ENCODE peak calls at places on chromosomes 13 and 19, in seven cellular contexts. H is tibial artery, E is OCI-LY7, O is tibial nerve, Y is aorta, B is stomach, X is ovary. N is an unnamed sample.

GRCh38 chr13:110897521-110897920 is 17.3 kb downstream of the ANKRD10 start:
- DNase-seq in O (no peak), X (no peak), Y (no peak), E (no peak), H (no peak), B (no peak), N (no peak)

GRCh38 chr19:16325671-16326400 is 1.2 kb downstream of the KLF2 start:
- DNase-seq in X (peak; percentile 74), H (no peak), Y (peak; percentile 87), E (peak; percentile 57), B (no peak), O (no peak), N (no peak)

GRCh38 chr13:23751195-23751594 is 138.0 kb downstream of the MIPEP start:
- DNase-seq in B (no peak), E (no peak), H (no peak), O (no peak), X (no peak), Y (no peak), N (no peak)

GRCh38 chr13:52085416-52085815 is 43.5 kb downstream of the NEK5 start:
- DNase-seq in H (no peak), Y (no peak), O (no peak), E (no peak), X (no peak), B (no peak), N (no peak)

GRCh38 chr13:34751492-34751891 is 190.6 kb upstream of the NBEA start:
- DNase-seq in O (no peak), X (no peak), Y (no peak), E (no peak), B (no peak), H (no peak), N (no peak)

GRCh38 chr19:4391701-4392543 is 8.4 kb downstream of the SH3GL1 start:
- DNase-seq in O (no peak), X (peak; percentile 33), B (no peak), E (no peak), H (no peak), Y (no peak), N (no peak)

GRCh38 chr13:31056650-31057275 is 104.9 kb downstream of the HSPH1 start:
- DNase-seq in E (no peak), O (no peak), B (no peak), H (no peak), Y (no peak), X (no peak), N (no peak)

GRCh38 chr19:980133-980998 is 3.8 kb upstream of the WDR18 start:
- DNase-seq in Y (no peak), X (no peak), H (no peak), B (no peak), O (no peak), E (no peak), N (no peak)

GRCh38 chr13:27168870-27169525 is 2.6 kb downstream of the USP12 start:
- DNase-seq in E (no peak), Y (no peak), X (no peak), B (no peak), H (no peak), O (no peak), N (no peak)

GRCh38 chr13:78593652-78594494 is 9.5 kb downstream of the POU4F1 start:
- DNase-seq in X (no peak), B (no peak), Y (no peak), H (no peak), E (no peak), O (no peak), N (no peak)

GRCh38 chr19:49442354-49442753 is 1.0 kb upstream of the SLC17A7 start:
- DNase-seq in O (peak; percentile 69), B (no peak), H (peak; percentile 69), E (no peak), Y (no peak), X (no peak), N (no peak)

GRCh38 chr13:65555973-65556372 is 1674.2 kb downstream of the PCDH9 start:
- DNase-seq in H (no peak), E (no peak), X (no peak), Y (no peak), B (no peak), O (no peak), N (no peak)

GRCh38 chr19:35128398-35129057 is 6.3 kb downstream of the LGI4 start:
- DNase-seq in H (no peak), O (no peak), Y (no peak), B (no peak), X (no peak), E (no peak), N (no peak)

GRCh38 chr13:24683833-24684599 is 3.8 kb downstream of the ATP12A start:
- DNase-seq in B (peak; percentile 63), Y (no peak), O (peak; percentile 41), E (peak; percentile 84), X (no peak), H (peak; percentile 54), N (no peak)

GRCh38 chr19:18002347-18002850 is 5.6 kb upstream of the ARRDC2 start:
- DNase-seq in H (peak; percentile 57), B (no peak), X (no peak), E (no peak), O (no peak), Y (no peak), N (no peak)

GRCh38 chr13:102651892-102652291 is 43.0 kb downstream of the METTL21C start:
- DNase-seq in E (no peak), X (no peak), B (no peak), Y (peak; percentile 77), H (peak; percentile 25), O (no peak), N (no peak)

GRCh38 chr19:54478677-54479266 is 5.7 kb upstream of the CDC42EP5 start:
- DNase-seq in E (peak; percentile 70), B (no peak), Y (peak; percentile 41), H (no peak), X (no peak), O (no peak), N (no peak)

GRCh38 chr19:11458236-11458900 is 22.5 kb downstream of the ELAVL3 start:
- DNase-seq in O (no peak), X (no peak), E (no peak), B (no peak), H (no peak), Y (no peak), N (no peak)

GRCh38 chr19:49555600-49556411 is 24.6 kb downstream of the NOSIP start:
- DNase-seq in E (peak; percentile 71), Y (peak; percentile 86), O (peak; percentile 62), X (peak; percentile 82), H (peak; percentile 53), B (peak; percentile 54), N (no peak)

GRCh38 chr19:39599116-39599515 is 3.2 kb upstream of the LGALS13 start:
- DNase-seq in X (no peak), E (peak; percentile 16), Y (no peak), B (no peak), H (no peak), O (no peak), N (no peak)

GRCh38 chr19:8361921-8362793 is 1.8 kb upstream of the ANGPTL4 start:
- DNase-seq in X (peak; percentile 73), H (peak; percentile 97), B (peak; percentile 98), Y (peak; percentile 98), E (no peak), O (peak; percentile 86), N (peak; percentile 51)

GRCh38 chr19:7670150-7670784 is 1.4 kb downstream of the RETN start:
- DNase-seq in H (no peak), X (no peak), E (no peak), B (no peak), O (no peak), Y (no peak), N (peak; percentile 35)

GRCh38 chr13:84481958-84482357 is 599.7 kb upstream of the SLITRK1 start:
- DNase-seq in H (no peak), E (no peak), X (no peak), Y (no peak), B (no peak), O (no peak), N (no peak)

DNA sequence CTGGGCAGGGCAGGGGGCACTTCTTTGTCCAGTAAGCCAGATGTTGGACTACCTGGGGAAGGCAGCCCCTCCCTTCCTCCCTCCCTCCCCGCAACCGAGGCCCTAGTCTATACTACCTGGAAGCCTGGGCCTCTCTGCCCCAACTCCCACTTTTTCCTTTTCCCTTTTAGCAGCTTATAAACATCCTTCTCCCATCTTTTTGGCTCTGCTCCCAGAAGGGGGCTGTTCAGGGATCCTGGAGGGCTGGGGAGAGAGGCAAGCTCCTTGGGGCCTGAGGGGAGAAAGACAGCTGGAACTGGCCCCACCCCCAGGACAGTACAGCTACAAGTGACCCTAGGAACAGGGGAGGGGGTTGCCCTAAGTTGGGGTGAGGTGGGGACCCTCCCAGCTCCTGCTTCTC is 44.9 kb downstream of the LYL1 start:
- DNase-seq in O (no peak), B (no peak), Y (no peak), X (no peak), H (no peak), E (no peak), N (no peak)
- H3K27ac ChIP-seq in O (peak overlapping the region; percentile 96), B (peak overlapping the region; percentile 92), Y (peak overlapping the region; percentile 87), X (peak overlapping the region; percentile 95), H (peak overlapping the region; percentile 92), E (no peak overlapping the region), N (peak overlapping the region; percentile 68)

GRCh38 chr13:57739791-57740190 is 108.2 kb downstream of the PCDH17 start:
- DNase-seq in Y (no peak), B (no peak), O (no peak), H (no peak), X (no peak), E (no peak), N (no peak)

GRCh38 chr13:57740719-57741118 is 109.2 kb downstream of the PCDH17 start:
- DNase-seq in Y (no peak), O (no peak), E (no peak), B (no peak), H (no peak), X (no peak), N (peak; percentile 41)

DNA sequence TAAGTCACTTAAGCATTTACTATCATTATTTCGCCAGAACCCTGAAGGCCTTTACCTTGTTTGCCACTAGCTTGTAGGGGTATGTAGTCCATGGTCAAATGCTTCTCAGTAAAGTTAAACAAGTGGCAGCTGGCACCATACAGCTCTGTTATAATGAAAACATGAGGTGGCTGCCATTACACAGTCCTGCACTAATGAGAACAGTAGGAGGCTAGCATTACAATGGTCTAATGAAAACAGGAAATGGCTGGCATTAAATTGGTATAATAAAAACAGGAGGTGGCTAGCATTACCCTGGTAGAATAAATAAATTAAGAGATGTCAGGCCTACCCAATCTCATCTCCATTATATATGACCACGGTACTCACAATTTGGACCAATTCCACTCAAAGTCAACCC is 107.5 kb downstream of the PCDH17 start:
- DNase-seq in B (no peak), E (no peak), O (no peak), X (no peak), Y (no peak), H (no peak), N (no peak)
- H3K27ac ChIP-seq in B (no peak overlapping the region), E (no peak overlapping the region), O (no peak overlapping the region), X (no peak overlapping the region), Y (no peak overlapping the region), H (no peak overlapping the region), N (no peak overlapping the region)

GRCh38 chr13:100597253-100597652 is 8.7 kb upstream of the GGACT start:
- DNase-seq in H (no peak), B (no peak), E (no peak), O (no peak), Y (no peak), X (no peak), N (peak; percentile 20)
- H3K27ac ChIP-seq in H (no peak overlapping the region), B (no peak overlapping the region), E (no peak overlapping the region), O (no peak overlapping the region), Y (no peak overlapping the region), X (no peak overlapping the region), N (no peak overlapping the region)

DNA sequence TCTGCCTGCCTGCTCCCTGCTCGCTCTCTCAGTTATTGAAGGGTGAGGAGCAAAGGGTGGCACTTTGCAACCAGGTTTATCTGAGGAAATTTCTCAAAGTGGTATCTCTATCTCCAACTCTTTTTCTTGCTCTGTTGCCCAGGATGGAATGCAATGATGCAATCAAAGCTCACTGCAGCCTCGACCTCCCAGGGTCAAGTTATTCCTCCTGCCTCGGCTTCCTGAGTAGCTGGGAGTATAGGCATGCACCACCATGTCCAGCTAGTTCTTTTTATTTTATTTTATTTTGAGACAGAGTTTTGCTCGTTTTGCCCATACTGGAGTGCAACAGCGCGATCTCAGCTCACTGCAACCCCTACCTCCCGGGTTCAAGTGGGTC is 4.9 kb downstream of the ACTMAP start:
- DNase-seq in O (no peak), X (no peak), E (no peak), B (no peak), Y (no peak), H (no peak), N (no peak)
- H3K27ac ChIP-seq in O (peak overlapping the region; percentile 50), X (no peak overlapping the region), E (no peak overlapping the region), B (peak overlapping the region; percentile 24), Y (no peak overlapping the region), H (peak overlapping the region; percentile 8), N (no peak overlapping the region)